ENCODE peak calls at places on chromosomes 11 and 22, in nine cellular contexts. A, Z, D, K, Q, E, V, F and Y are unnamed samples.

GRCh38 chr22:46797355-46797754 is 34.9 kb downstream of the TBC1D22A start:
- DNase-seq in A (no peak), Z (peak; percentile 19), D (no peak), K (peak; percentile 54), Q (no peak), E (peak; percentile 63), V (no peak), F (no peak), Y (peak; percentile 13)

GRCh38 chr22:39932918-39933649 is 27.1 kb upstream of the TMA7B start:
- DNase-seq in A (no peak), Z (peak; percentile 58), D (peak; percentile 49), K (no peak), Q (no peak), E (peak; percentile 36), V (peak; percentile 9), F (no peak), Y (peak; percentile 29)

GRCh38 chr11:10096987-10097386 is 197.0 kb downstream of the SBF2 start:
- DNase-seq in A (no peak), Z (no peak), D (no peak), K (no peak), Q (no peak), E (no peak), V (peak; percentile 12), F (no peak), Y (no peak)

GRCh38 chr11:75208444-75208843 is 32.1 kb upstream of the TPBGL start:
- DNase-seq in A (no peak), Z (no peak), D (no peak), K (no peak), Q (no peak), E (no peak), V (no peak), F (no peak), Y (no peak)

GRCh38 chr11:103433380-103433779 is 324.2 kb downstream of the DYNC2H1 start:
- DNase-seq in A (no peak), Z (no peak), D (no peak), K (peak; percentile 91), Q (no peak), E (no peak), V (peak; percentile 95), F (no peak), Y (no peak)

GRCh38 chr11:17478064-17478463 is 1.4 kb upstream of the ABCC8 start:
- DNase-seq in A (no peak), Z (no peak), D (no peak), K (no peak), Q (no peak), E (no peak), V (no peak), F (no peak), Y (no peak)

GRCh38 chr22:39457047-39457545 is 284 bp downstream of the MGAT3 start:
- DNase-seq in A (no peak), Z (no peak), D (no peak), K (no peak), Q (no peak), E (peak; percentile 49), V (no peak), F (no peak), Y (no peak)

GRCh38 chr11:133955945-133956421 is 785 bp downstream of the IGSF9B start:
- DNase-seq in A (no peak), Z (no peak), D (no peak), K (no peak), Q (no peak), E (no peak), V (no peak), F (no peak), Y (no peak)

GRCh38 chr11:116930586-116930985 is 93.2 kb upstream of the APOA1 start:
- DNase-seq in A (no peak), Z (no peak), D (no peak), K (no peak), Q (no peak), E (no peak), V (no peak), F (no peak), Y (no peak)

GRCh38 chr11:114154271-114155047 is 94.9 kb downstream of the ZBTB16 start:
- DNase-seq in A (no peak), Z (no peak), D (no peak), K (peak; percentile 99), Q (peak; percentile 56), E (no peak), V (no peak), F (no peak), Y (no peak)

GRCh38 chr11:121967131-121967689 is 148.8 kb downstream of the BLID start:
- DNase-seq in A (peak; percentile 5), Z (no peak), D (no peak), K (no peak), Q (no peak), E (no peak), V (no peak), F (no peak), Y (no peak)

GRCh38 chr11:1695548-1696108 is 1.4 kb upstream of the KRTAP5-6 start:
- DNase-seq in A (no peak), Z (no peak), D (no peak), K (no peak), Q (no peak), E (no peak), V (no peak), F (no peak), Y (no peak)

GRCh38 chr22:16954060-16954403 is 54.0 kb downstream of the GAB4 start:
- DNase-seq in A (no peak), Z (no peak), D (no peak), K (no peak), Q (no peak), E (no peak), V (no peak), F (no peak), Y (no peak)

GRCh38 chr11:64765291-64765803 is 5.6 kb upstream of the PYGM start:
- DNase-seq in A (no peak), Z (no peak), D (no peak), K (no peak), Q (no peak), E (no peak), V (no peak), F (no peak), Y (no peak)

GRCh38 chr22:47570300-47570685 is 807.8 kb downstream of the TBC1D22A start:
- DNase-seq in A (no peak), Z (no peak), D (no peak), K (no peak), Q (no peak), E (no peak), V (no peak), F (no peak), Y (no peak)

GRCh38 chr11:121452609-121453150 is at the start of gene SORL1-AS1:
- DNase-seq in A (no peak), Z (peak; percentile 13), D (peak; percentile 58), K (no peak), Q (no peak), E (peak; percentile 50), V (peak; percentile 12), F (peak; percentile 41), Y (peak; percentile 71)

GRCh38 chr11:126561327-126561893 is 205.9 kb downstream of the ST3GAL4 start:
- DNase-seq in A (no peak), Z (peak; percentile 32), D (no peak), K (peak; percentile 65), Q (no peak), E (peak; percentile 86), V (peak; percentile 52), F (peak; percentile 1), Y (peak; percentile 74)

GRCh38 chr11:69541501-69542313 is 60.2 kb downstream of the LINC01488 start:
- DNase-seq in A (no peak), Z (peak; percentile 23), D (no peak), K (peak; percentile 8), Q (peak; percentile 70), E (no peak), V (peak; percentile 73), F (no peak), Y (no peak)

GRCh38 chr11:23123766-23124165 is 263.5 kb upstream of the CCDC179 start:
- DNase-seq in A (no peak), Z (no peak), D (no peak), K (peak; percentile 36), Q (no peak), E (peak; percentile 49), V (peak; percentile 85), F (no peak), Y (peak; percentile 78)

GRCh38 chr11:74615311-74615710 is 22.9 kb downstream of the POLD3 start:
- DNase-seq in A (no peak), Z (no peak), D (no peak), K (no peak), Q (no peak), E (no peak), V (no peak), F (no peak), Y (no peak)

GRCh38 chr11:65925397-65925796 is 6.2 kb downstream of the DRAP1 start:
- DNase-seq in A (no peak), Z (no peak), D (no peak), K (no peak), Q (no peak), E (no peak), V (no peak), F (no peak), Y (no peak)

GRCh38 chr22:38697055-38697980 is 3.4 kb downstream of the JOSD1 start:
- DNase-seq in A (no peak), Z (peak; percentile 35), D (no peak), K (peak; percentile 32), Q (no peak), E (peak; percentile 50), V (peak; percentile 34), F (no peak), Y (peak; percentile 41)

GRCh38 chr11:109851780-109852390 is 241.3 kb upstream of the ZC3H12C start:
- DNase-seq in A (no peak), Z (no peak), D (no peak), K (no peak), Q (no peak), E (no peak), V (no peak), F (no peak), Y (no peak)

GRCh38 chr22:26399288-26399687 is 29.8 kb upstream of the ASPHD2 start:
- DNase-seq in A (no peak), Z (no peak), D (no peak), K (no peak), Q (no peak), E (no peak), V (no peak), F (no peak), Y (no peak)

GRCh38 chr22:35065796-35066218 is at the start of gene ISX:
- DNase-seq in A (no peak), Z (no peak), D (no peak), K (no peak), Q (no peak), E (peak; percentile 86), V (no peak), F (no peak), Y (no peak)

GRCh38 chr11:20087118-20087521 is 73.2 kb downstream of the DBX1 start:
- DNase-seq in A (no peak), Z (no peak), D (no peak), K (no peak), Q (no peak), E (no peak), V (peak; percentile 15), F (no peak), Y (no peak)

GRCh38 chr11:12042215-12042676 is 33.8 kb upstream of the DKK3 start:
- DNase-seq in A (no peak), Z (no peak), D (no peak), K (peak; percentile 91), Q (no peak), E (peak; percentile 34), V (peak; percentile 98), F (no peak), Y (no peak)

GRCh38 chr11:12876340-12876739 is 132.8 kb upstream of the RASSF10 start:
- DNase-seq in A (no peak), Z (no peak), D (no peak), K (peak; percentile 28), Q (no peak), E (peak; percentile 46), V (peak; percentile 7), F (no peak), Y (no peak)

GRCh38 chr22:31556627-31557203 is 60.4 kb downstream of the SFI1 start:
- DNase-seq in A (no peak), Z (peak; percentile 19), D (no peak), K (peak; percentile 57), Q (no peak), E (peak; percentile 52), V (peak; percentile 36), F (no peak), Y (peak; percentile 46)

GRCh38 chr11:134404485-134405341 is 7.3 kb downstream of the B3GAT1 start:
- DNase-seq in A (no peak), Z (no peak), D (no peak), K (no peak), Q (no peak), E (no peak), V (no peak), F (no peak), Y (no peak)

GRCh38 chr22:33659423-33659822 is 260.9 kb downstream of the LARGE1 start:
- DNase-seq in A (no peak), Z (no peak), D (no peak), K (no peak), Q (no peak), E (no peak), V (no peak), F (no peak), Y (no peak)